ENCODE peak calls at places on chromosome 6, in four cellular contexts. Y is HepG2, N is H1, P is K562. G is an unnamed sample. For H3K4me1, the result is how much of the 10 kb centered on the place peaks cover.

GRCh38 chr6:4687989-4688947 is 87.9 kb upstream of the CDYL start:
- DNase-seq in P (peak), N (no peak), Y (no peak), G (peak)

GRCh38 chr6:49849121-49849907 is 17.0 kb downstream of the CRISP1 start:
- DNase-seq in N (no peak), P (peak), Y (peak), G (peak)

GRCh38 chr6:44332585-44332984 is 9.9 kb upstream of the SPATS1 start:
- DNase-seq in N (no peak), P (no peak), Y (no peak), G (no peak)

GRCh38 chr6:31568537-31568961 is 3.5 kb upstream of the LTA start:
- DNase-seq in Y (no peak), P (no peak), N (no peak), G (no peak)

GRCh38 chr6:133501675-133502275 is 260.6 kb downstream of the EYA4 start:
- DNase-seq in P (no peak), Y (no peak), N (no peak), G (no peak)

GRCh38 chr6:53793318-53793975 is 1.4 kb upstream of the LRRC1 start:
- DNase-seq in P (no peak), Y (peak), N (peak), G (peak)

GRCh38 chr6:111087871-111088667 is 766 bp downstream of the SLC16A10 start:
- DNase-seq in N (peak), P (no peak), Y (peak), G (no peak)

GRCh38 chr6:39909701-39910100 is 24.6 kb downstream of the MOCS1 start:
- DNase-seq in Y (no peak), N (no peak), P (no peak), G (no peak)

GRCh38 chr6:57094689-57095088 is 4.7 kb downstream of the ZNF451 start:
- DNase-seq in P (no peak), N (no peak), Y (no peak), G (no peak)

GRCh38 chr6:112439010-112439409 is 91.9 kb downstream of the RFPL4B start:
- DNase-seq in Y (no peak), P (no peak), N (no peak), G (no peak)

GRCh38 chr6:115838763-115839401 is 221.8 kb downstream of the FRK start:
- DNase-seq in N (peak), P (peak), Y (peak), G (peak)

GRCh38 chr6:6920114-6920983 is 187.4 kb upstream of the RREB1 start:
- DNase-seq in N (no peak), P (no peak), Y (no peak), G (no peak)

GRCh38 chr6:169366177-169366901 is 112.7 kb upstream of the THBS2 start:
- DNase-seq in N (no peak), P (no peak), Y (no peak), G (no peak)

GRCh38 chr6:2498224-2498623 is 252.5 kb downstream of the MYLK4 start:
- DNase-seq in P (no peak), Y (no peak), N (no peak), G (no peak)

GRCh38 chr6:156437084-156437879 is 339.9 kb upstream of the ARID1B start:
- DNase-seq in N (no peak), Y (no peak), P (no peak), G (no peak)

GRCh38 chr6:93784794-93785757 is 365.7 kb upstream of the EPHA7 start:
- DNase-seq in N (no peak), Y (no peak), P (no peak), G (peak)

GRCh38 chr6:68559716-68560115 is 75.4 kb upstream of the ADGRB3 start:
- DNase-seq in N (no peak), Y (no peak), P (peak), G (no peak)

GRCh38 chr6:7463785-7464184 is 74.2 kb downstream of the RIOK1 start:
- DNase-seq in P (no peak), Y (peak), N (no peak), G (no peak)

GRCh38 chr6:16803294-16804006 is 42.2 kb upstream of the ATXN1 start:
- DNase-seq in Y (peak), N (peak), P (peak), G (no peak)

GRCh38 chr6:28648878-28649375 is 123.2 kb downstream of the GPX5 start:
- DNase-seq in N (peak), Y (no peak), P (no peak), G (peak)

GRCh38 chr6:166683477-166683876 is 56.4 kb upstream of the RPS6KA2 start:
- DNase-seq in N (no peak), P (no peak), Y (no peak), G (no peak)

GRCh38 chr6:15955484-15955883 is 173.4 kb upstream of the MYLIP start:
- DNase-seq in N (no peak), P (peak), Y (no peak), G (no peak)

GRCh38 chr6:33772114-33772830 is 16.7 kb downstream of the LEMD2 start:
- DNase-seq in P (peak), N (no peak), Y (no peak), G (no peak)

GRCh38 chr6:166341464-166341863 is 881 bp downstream of the SFT2D1 start:
- DNase-seq in Y (no peak), P (no peak), N (no peak), G (no peak)

GRCh38 chr6:140044626-140045025 is 670.2 kb upstream of the CITED2 start:
- DNase-seq in P (no peak), Y (no peak), N (no peak), G (no peak)

GRCh38 chr6:5142131-5142530 is 57.0 kb downstream of the PPP1R3G start:
- DNase-seq in Y (no peak), N (no peak), P (no peak), G (no peak)

GRCh38 chr6:30198166-30199084 is 14.8 kb downstream of the TRIM26 start:
- DNase-seq in P (no peak), N (no peak), Y (no peak), G (no peak)

GRCh38 chr6:96626749-96627353 is 63.9 kb downstream of the FHL5 start:
- DNase-seq in Y (peak), N (no peak), P (peak), G (peak)

GRCh38 chr6:89242574-89243330 is 25.6 kb upstream of the GABRR1 start:
- DNase-seq in P (peak), N (no peak), Y (peak), G (peak)

DNA sequence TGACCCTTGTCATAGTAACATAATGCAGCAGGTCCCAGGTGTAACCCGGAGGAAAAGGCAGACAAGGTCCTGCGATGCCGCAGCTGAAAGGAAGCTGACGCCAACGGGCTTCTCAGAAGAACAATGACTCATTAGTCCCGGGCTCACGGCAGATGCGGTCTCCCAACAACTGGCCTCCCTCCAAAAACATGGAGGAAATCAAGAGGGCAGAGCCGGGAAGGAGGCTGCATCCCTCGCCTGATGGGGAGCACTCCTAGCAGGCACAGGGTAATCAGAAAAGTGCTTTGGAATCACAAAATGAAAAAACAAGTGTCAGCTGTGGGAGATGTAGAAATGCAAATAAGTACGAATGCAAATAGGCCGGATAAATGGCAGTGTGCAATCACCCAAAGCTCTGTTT is 165.2 kb upstream of the AGPAT4 start:
- DNase-seq in N (no peak), P (peak), Y (no peak), G (peak)
- TF ChIP-seq RNF2 in N (no peak), P (peak), Y (no peak), G (no peak)

DNA sequence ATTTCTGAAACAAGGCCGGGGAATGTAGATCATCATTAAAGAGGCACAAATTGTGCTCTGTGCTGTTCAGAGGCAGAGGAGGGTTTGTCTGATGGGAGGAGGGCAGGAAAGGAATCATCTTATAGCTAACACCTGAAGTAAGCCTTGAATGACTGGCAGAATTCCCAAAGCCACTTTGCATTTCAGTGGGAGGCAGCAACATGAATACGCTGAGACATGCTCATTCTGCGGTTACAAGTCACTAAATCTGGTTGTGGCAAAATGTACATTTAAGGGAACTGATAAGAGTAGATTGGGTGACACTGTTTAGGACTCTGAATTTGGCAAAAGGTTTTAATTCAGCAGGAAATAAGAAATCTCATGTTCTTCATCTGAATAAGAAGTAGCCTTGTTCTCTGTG is 4.4 kb upstream of the COL19A1 start:
- DNase-seq in N (no peak), P (peak), Y (no peak), G (no peak)
- H3K4me1 ChIP-seq in N (under half), P (under half), Y (under half), G (under half)

GRCh38 chr6:42301986-42302385 is 84.3 kb upstream of the MRPS10 start:
- DNase-seq in P (no peak), N (no peak), Y (no peak), G (no peak)

GRCh38 chr6:42307141-42307470 is 89.4 kb upstream of the MRPS10 start:
- DNase-seq in N (no peak), P (no peak), Y (no peak), G (no peak)

GRCh38 chr6:42302441-42302840 is 84.8 kb upstream of the MRPS10 start:
- DNase-seq in P (no peak), Y (no peak), N (no peak), G (no peak)

GRCh38 chr6:42306439-42307140 is 88.9 kb upstream of the MRPS10 start:
- DNase-seq in P (no peak), Y (no peak), N (no peak), G (no peak)

GRCh38 chr6:42304313-42304712 is 86.7 kb upstream of the MRPS10 start:
- DNase-seq in N (no peak), P (no peak), Y (no peak), G (no peak)
- TF ChIP-seq RNF2 in N (no peak), P (no peak), Y (no peak), G (no peak)

GRCh38 chr6:148869589-148869988 is 122.8 kb downstream of the UST start:
- DNase-seq in P (no peak), Y (no peak), N (no peak), G (peak)
- H3K4me1 ChIP-seq in P (under half), Y (under half), N (under half), G (under half)

DNA sequence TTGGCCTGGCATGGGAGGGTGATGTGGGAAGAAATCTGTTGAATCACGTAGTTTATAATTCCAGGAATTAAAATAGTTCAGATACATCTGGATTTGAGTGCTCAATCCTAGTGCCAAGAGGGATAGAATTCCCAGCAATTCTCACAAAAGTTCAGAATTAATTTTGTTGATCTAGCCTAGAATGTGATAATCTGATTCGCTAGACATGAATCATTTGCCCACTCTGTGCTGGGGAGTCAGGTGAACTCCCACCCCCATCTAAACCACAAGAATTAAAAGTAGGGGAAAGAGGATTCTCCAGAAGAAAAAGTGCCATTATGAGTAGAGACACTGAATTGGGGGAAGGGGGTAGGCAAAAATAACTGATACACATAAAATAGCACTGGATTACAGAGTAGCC is 85.0 kb downstream of the LIN28B start:
- DNase-seq in P (no peak), Y (no peak), N (no peak), G (no peak)
- TF ChIP-seq RNF2 in P (no peak), Y (no peak), N (no peak), G (no peak)

DNA sequence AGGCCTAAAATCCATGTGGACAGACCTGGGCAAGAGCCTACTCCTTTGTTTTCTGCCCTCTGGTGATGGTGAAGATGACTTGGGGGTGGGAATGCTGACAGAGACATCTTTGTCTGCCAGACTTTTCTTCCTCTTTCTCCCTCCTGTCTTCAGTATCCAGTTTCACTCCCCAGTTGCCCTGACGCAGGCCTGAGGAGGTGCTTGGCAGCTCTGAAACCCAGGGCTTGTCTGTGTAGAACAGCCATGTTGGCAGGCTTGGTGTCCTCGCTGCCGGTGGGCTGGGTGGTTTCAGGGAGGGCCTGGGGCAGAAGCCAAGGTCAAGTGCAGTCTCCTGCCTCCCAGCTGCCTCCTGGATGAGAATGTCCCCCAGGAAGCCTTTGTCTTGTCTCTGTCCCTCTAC is 22.5 kb downstream of the CCDC167 start:
- DNase-seq in N (no peak), P (no peak), Y (no peak), G (no peak)
- H3K4me1 ChIP-seq in N (under half), P (under half), Y (under half), G (under half)

GRCh38 chr6:10054662-10055061 is 360.2 kb downstream of the TFAP2A start:
- DNase-seq in Y (no peak), P (no peak), N (no peak), G (no peak)
- TF ChIP-seq RNF2 in Y (no peak), P (no peak), N (no peak), G (no peak)

GRCh38 chr6:12598919-12599318 is 117.6 kb upstream of the PHACTR1 start:
- DNase-seq in Y (no peak), P (no peak), N (no peak), G (no peak)

GRCh38 chr6:12592634-12593033 is 123.9 kb upstream of the PHACTR1 start:
- DNase-seq in Y (no peak), N (no peak), P (no peak), G (peak)

GRCh38 chr6:12593720-12594540 is 122.6 kb upstream of the PHACTR1 start:
- DNase-seq in P (peak), Y (peak), N (no peak), G (no peak)

GRCh38 chr6:12594541-12594893 is 122.0 kb upstream of the PHACTR1 start:
- DNase-seq in N (no peak), P (no peak), Y (no peak), G (no peak)

DNA sequence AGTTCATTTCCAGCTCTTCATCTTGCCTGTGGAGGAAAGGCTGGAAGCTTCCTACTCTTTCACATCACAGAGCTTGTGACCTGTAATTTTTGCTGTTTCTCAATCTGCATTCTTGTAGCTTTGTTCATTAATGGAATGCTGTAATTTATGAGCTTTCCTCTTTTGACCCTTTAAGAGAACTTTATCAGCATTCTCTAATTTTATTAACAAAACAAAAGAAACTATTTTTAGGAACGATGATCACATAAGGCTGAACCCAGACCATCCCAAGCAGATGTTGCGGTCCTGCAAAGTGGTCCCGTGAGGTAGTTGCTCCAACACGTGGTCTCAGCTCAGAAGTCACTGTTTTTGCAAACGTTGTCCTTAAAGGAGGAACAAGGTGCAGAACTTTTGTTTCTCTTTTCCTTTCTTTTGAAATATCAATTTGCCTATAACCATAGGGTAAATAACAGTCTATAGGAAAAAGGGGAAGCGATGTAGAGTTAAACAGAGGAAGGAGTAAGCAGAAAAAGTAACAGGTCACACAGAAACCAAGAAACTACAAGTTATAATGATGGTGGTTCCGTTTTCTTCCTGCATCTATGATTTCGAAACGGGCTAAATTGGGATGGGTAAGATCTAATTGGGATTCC is 121.3 kb upstream of the PHACTR1 start:
- DNase-seq in P (no peak), Y (no peak), N (no peak), G (no peak)
- H3K4me1 ChIP-seq in P (under half), Y (under half), N (under half), G (under half)

GRCh38 chr6:38040254-38040653 is 220.7 kb downstream of the ZFAND3 start:
- DNase-seq in N (no peak), Y (no peak), P (no peak), G (no peak)

GRCh38 chr6:38047562-38047961 is 228.0 kb downstream of the ZFAND3 start:
- DNase-seq in Y (no peak), P (no peak), N (no peak), G (no peak)

GRCh38 chr6:38039497-38039896 is 220.0 kb downstream of the ZFAND3 start:
- DNase-seq in Y (no peak), N (no peak), P (no peak), G (no peak)

GRCh38 chr6:38045701-38046305 is 226.3 kb downstream of the ZFAND3 start:
- DNase-seq in P (no peak), Y (peak), N (no peak), G (no peak)

GRCh38 chr6:38043259-38043753 is 223.8 kb downstream of the ZFAND3 start:
- DNase-seq in P (no peak), Y (no peak), N (no peak), G (no peak)
- TF ChIP-seq RNF2 in P (no peak), Y (no peak), N (no peak), G (no peak)

GRCh38 chr6:14383393-14384174 is 266.0 kb downstream of the CD83 start:
- DNase-seq in Y (no peak), P (no peak), N (no peak), G (no peak)

GRCh38 chr6:14379568-14379967 is 262.0 kb downstream of the CD83 start:
- DNase-seq in P (no peak), Y (no peak), N (no peak), G (no peak)

GRCh38 chr6:14382381-14383236 is 265.0 kb downstream of the CD83 start:
- DNase-seq in Y (no peak), N (no peak), P (no peak), G (no peak)

GRCh38 chr6:14380421-14380820 is 262.8 kb downstream of the CD83 start:
- DNase-seq in Y (no peak), P (no peak), N (peak), G (no peak)

DNA sequence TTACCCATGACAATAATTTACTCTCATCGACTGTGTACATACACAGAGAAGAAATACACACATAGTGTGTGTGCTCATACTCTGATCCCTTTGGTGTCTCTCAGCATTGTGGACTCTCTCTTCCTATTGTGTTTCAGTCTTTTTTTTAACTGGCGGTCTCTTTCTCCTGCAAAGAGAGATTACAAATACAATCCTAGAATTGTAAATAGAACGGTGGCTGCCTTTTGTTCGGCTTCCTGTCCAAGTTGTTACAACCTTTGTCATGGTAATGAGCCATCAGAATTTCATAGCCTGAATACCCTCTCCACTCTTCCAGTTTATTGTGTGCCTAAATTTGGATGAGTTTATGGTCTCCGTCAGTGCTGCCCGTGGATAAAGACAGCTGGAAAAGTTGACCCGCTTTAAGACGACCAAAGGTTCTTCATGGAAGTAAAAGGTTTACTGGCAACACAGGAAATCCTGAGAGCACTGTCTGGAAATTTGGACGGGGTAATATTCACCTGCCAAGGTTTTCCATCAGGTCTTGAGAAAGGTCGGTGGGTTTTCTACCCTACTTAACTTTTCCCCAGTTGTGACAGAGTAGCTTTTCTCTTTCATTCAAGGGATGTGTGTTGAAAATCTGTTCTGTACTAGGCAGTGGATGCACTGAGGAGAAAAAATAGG is 263.8 kb downstream of the CD83 start:
- DNase-seq in P (no peak), Y (no peak), N (peak), G (no peak)
- H3K4me1 ChIP-seq in P (under half), Y (under half), N (under half), G (under half)

G was measured in A549.